ENCODE peak calls at places on chromosomes 11 and 22, in six cellular contexts. L is stimulated activated naive CD4-positive, alpha-beta T cell; C is central memory CD4-positive, alpha-beta T cell; G is cardiac fibroblast; S is nephron progenitor cell; Q is NCI-H1694 treated with DMSO at 0.1 percent for 48 hours. J is an unnamed sample.

GRCh38 chr22:17749605-17750395 is 24.5 kb downstream of the BID start:
- DNase-seq in L (no peak), C (no peak), G (no peak), S (no peak), Q (no peak), J (no peak)

GRCh38 chr22:49204599-49205214 is 623.0 kb downstream of the BRD1 start:
- DNase-seq in L (no peak), C (no peak), G (no peak), S (no peak), Q (no peak), J (no peak)

GRCh38 chr11:7512525-7513209 is 1.1 kb upstream of the PPFIBP2 start:
- DNase-seq in L (peak), C (no peak), G (peak), S (peak), Q (peak), J (peak)

GRCh38 chr11:17887779-17888178 is 125.1 kb downstream of the SERGEF start:
- DNase-seq in L (no peak), C (no peak), G (no peak), S (peak), Q (no peak), J (peak)

GRCh38 chr11:71336996-71337772 is 84.8 kb upstream of the SHANK2 start:
- DNase-seq in L (no peak), C (no peak), G (no peak), S (no peak), Q (no peak), J (no peak)

GRCh38 chr11:125370561-125371389 is 125.3 kb downstream of the FEZ1 start:
- DNase-seq in L (no peak), C (no peak), G (no peak), S (no peak), Q (no peak), J (peak)

GRCh38 chr11:75241036-75241905 is 697 bp downstream of the TPBGL start:
- DNase-seq in L (peak), C (peak), G (peak), S (peak), Q (peak), J (peak)

GRCh38 chr11:121964591-121964990 is 151.4 kb downstream of the BLID start:
- DNase-seq in L (no peak), C (no peak), G (peak), S (no peak), Q (no peak), J (no peak)

GRCh38 chr11:61266602-61267001 is 25.6 kb downstream of the PGA5 start:
- DNase-seq in L (no peak), C (no peak), G (peak), S (no peak), Q (no peak), J (no peak)

GRCh38 chr11:66992041-66992440 is 16.9 kb downstream of the C11orf86 start:
- DNase-seq in L (no peak), C (no peak), G (no peak), S (no peak), Q (no peak), J (no peak)

GRCh38 chr11:36635463-36635862 is 37.4 kb upstream of the RAG2 start:
- DNase-seq in L (no peak), C (no peak), G (no peak), S (no peak), Q (no peak), J (no peak)

GRCh38 chr22:29782061-29782845 is 15.1 kb downstream of the UQCR10 start:
- DNase-seq in L (no peak), C (no peak), G (peak), S (no peak), Q (no peak), J (no peak)

GRCh38 chr22:41417622-41418390 is 28.8 kb downstream of the TOB2 start:
- DNase-seq in L (no peak), C (no peak), G (peak), S (no peak), Q (no peak), J (no peak)

GRCh38 chr11:67438121-67438902 is 830 bp upstream of the PTPRCAP start:
- DNase-seq in L (peak), C (peak), G (no peak), S (no peak), Q (no peak), J (no peak)

GRCh38 chr22:46425011-46425410 is 89.5 kb downstream of the TRMU start:
- DNase-seq in L (no peak), C (no peak), G (peak), S (no peak), Q (no peak), J (no peak)

GRCh38 chr11:106632283-106632682 is 386.0 kb downstream of the GUCY1A2 start:
- DNase-seq in L (no peak), C (no peak), G (no peak), S (no peak), Q (no peak), J (no peak)

J was measured in GM23338.